ENCODE peak calls at places on chromosomes 13 and 19, in seven cellular contexts. One of them, this sample, is unnamed.

GRCh38 chr19:42143341-42144234 is 11.3 kb upstream of the POU2F2 start:
- DNase-seq in substantia nigra: no peak
- DNase-seq in uterus: no peak
- DNase-seq in AG04450: no peak
- DNase-seq in Panc1: no peak
- DNase-seq in CD8-positive, alpha-beta T cell: no peak
- DNase-seq in body of pancreas: no peak
- DNase-seq in this sample: no peak

GRCh38 chr13:89061821-89062220 is 1390.7 kb downstream of the SLITRK5 start:
- DNase-seq in substantia nigra: no peak
- DNase-seq in Panc1: no peak
- DNase-seq in AG04450: no peak
- DNase-seq in body of pancreas: no peak
- DNase-seq in uterus: no peak
- DNase-seq in CD8-positive, alpha-beta T cell: no peak
- DNase-seq in this sample: no peak

GRCh38 chr19:18063463-18063862 is 23.3 kb downstream of the IL12RB1 start:
- DNase-seq in AG04450: no peak
- DNase-seq in uterus: no peak
- DNase-seq in substantia nigra: no peak
- DNase-seq in CD8-positive, alpha-beta T cell: no peak
- DNase-seq in Panc1: no peak
- DNase-seq in body of pancreas: no peak
- DNase-seq in this sample: no peak

GRCh38 chr19:7469654-7470285 is 19.1 kb downstream of the PEX11G start:
- DNase-seq in Panc1: no peak
- DNase-seq in body of pancreas: no peak
- DNase-seq in uterus: no peak
- DNase-seq in AG04450: no peak
- DNase-seq in CD8-positive, alpha-beta T cell: no peak
- DNase-seq in substantia nigra: no peak
- DNase-seq in this sample: no peak

GRCh38 chr19:32581704-32582164 is 744 bp downstream of the PDCD5 start:
- DNase-seq in body of pancreas: no peak
- DNase-seq in Panc1: no peak
- DNase-seq in uterus: no peak
- DNase-seq in AG04450: peak
- DNase-seq in CD8-positive, alpha-beta T cell: no peak
- DNase-seq in substantia nigra: peak
- DNase-seq in this sample: peak

GRCh38 chr19:48940902-48941301 is 7.4 kb downstream of the DHDH start:
- DNase-seq in substantia nigra: no peak
- DNase-seq in CD8-positive, alpha-beta T cell: no peak
- DNase-seq in uterus: no peak
- DNase-seq in AG04450: no peak
- DNase-seq in Panc1: no peak
- DNase-seq in body of pancreas: no peak
- DNase-seq in this sample: no peak

GRCh38 chr13:46553521-46553885 is 533 bp downstream of the LRCH1 start:
- DNase-seq in body of pancreas: no peak
- DNase-seq in AG04450: no peak
- DNase-seq in Panc1: no peak
- DNase-seq in substantia nigra: peak
- DNase-seq in uterus: no peak
- DNase-seq in CD8-positive, alpha-beta T cell: no peak
- DNase-seq in this sample: no peak

GRCh38 chr13:102091231-102091630 is 310.6 kb downstream of the FGF14 start:
- DNase-seq in Panc1: no peak
- DNase-seq in CD8-positive, alpha-beta T cell: no peak
- DNase-seq in uterus: no peak
- DNase-seq in AG04450: no peak
- DNase-seq in body of pancreas: no peak
- DNase-seq in substantia nigra: no peak
- DNase-seq in this sample: no peak

GRCh38 chr13:112067871-112068305 is 939 bp downstream of the SOX1 start:
- DNase-seq in uterus: no peak
- DNase-seq in body of pancreas: no peak
- DNase-seq in CD8-positive, alpha-beta T cell: no peak
- DNase-seq in AG04450: no peak
- DNase-seq in substantia nigra: no peak
- DNase-seq in Panc1: no peak
- DNase-seq in this sample: no peak

GRCh38 chr13:95714142-95714832 is 37.3 kb downstream of the DNAJC3 start:
- DNase-seq in substantia nigra: no peak
- DNase-seq in body of pancreas: no peak
- DNase-seq in AG04450: peak
- DNase-seq in CD8-positive, alpha-beta T cell: no peak
- DNase-seq in Panc1: peak
- DNase-seq in uterus: no peak
- DNase-seq in this sample: peak

GRCh38 chr13:45615501-45616101 is at the start of gene ERICH6B:
- DNase-seq in CD8-positive, alpha-beta T cell: no peak
- DNase-seq in uterus: peak
- DNase-seq in Panc1: no peak
- DNase-seq in substantia nigra: peak
- DNase-seq in AG04450: no peak
- DNase-seq in body of pancreas: no peak
- DNase-seq in this sample: no peak

GRCh38 chr13:100958859-100959258 is 284.3 kb upstream of the TMTC4 start:
- DNase-seq in body of pancreas: no peak
- DNase-seq in uterus: no peak
- DNase-seq in substantia nigra: no peak
- DNase-seq in Panc1: no peak
- DNase-seq in AG04450: no peak
- DNase-seq in CD8-positive, alpha-beta T cell: no peak
- DNase-seq in this sample: no peak

GRCh38 chr13:50358221-50358620 is 343.0 kb downstream of the KCNRG start:
- DNase-seq in uterus: peak
- DNase-seq in body of pancreas: no peak
- DNase-seq in substantia nigra: peak
- DNase-seq in CD8-positive, alpha-beta T cell: no peak
- DNase-seq in Panc1: no peak
- DNase-seq in AG04450: no peak
- DNase-seq in this sample: no peak

GRCh38 chr19:44943801-44944249 is 1.8 kb downstream of the APOC4 start:
- DNase-seq in CD8-positive, alpha-beta T cell: no peak
- DNase-seq in Panc1: no peak
- DNase-seq in body of pancreas: no peak
- DNase-seq in AG04450: no peak
- DNase-seq in substantia nigra: peak
- DNase-seq in uterus: no peak
- DNase-seq in this sample: no peak

GRCh38 chr13:33125821-33126570 is 109.8 kb downstream of the KL start:
- DNase-seq in AG04450: peak
- DNase-seq in Panc1: peak
- DNase-seq in uterus: peak
- DNase-seq in substantia nigra: no peak
- DNase-seq in CD8-positive, alpha-beta T cell: no peak
- DNase-seq in body of pancreas: peak
- DNase-seq in this sample: peak

GRCh38 chr13:111661776-111662175 is 341.3 kb downstream of the TEX29 start:
- DNase-seq in Panc1: no peak
- DNase-seq in AG04450: no peak
- DNase-seq in CD8-positive, alpha-beta T cell: no peak
- DNase-seq in body of pancreas: no peak
- DNase-seq in substantia nigra: no peak
- DNase-seq in uterus: no peak
- DNase-seq in this sample: no peak

GRCh38 chr13:54110597-54110996 is 1082.0 kb downstream of the OLFM4 start:
- DNase-seq in uterus: no peak
- DNase-seq in body of pancreas: no peak
- DNase-seq in Panc1: no peak
- DNase-seq in substantia nigra: no peak
- DNase-seq in CD8-positive, alpha-beta T cell: no peak
- DNase-seq in AG04450: no peak
- DNase-seq in this sample: no peak

GRCh38 chr13:89465366-89465765 is 1794.2 kb downstream of the SLITRK5 start:
- DNase-seq in AG04450: no peak
- DNase-seq in uterus: no peak
- DNase-seq in CD8-positive, alpha-beta T cell: no peak
- DNase-seq in body of pancreas: no peak
- DNase-seq in substantia nigra: no peak
- DNase-seq in Panc1: no peak
- DNase-seq in this sample: peak

GRCh38 chr13:60857698-60858097 is 460.7 kb downstream of the TDRD3 start:
- DNase-seq in AG04450: no peak
- DNase-seq in body of pancreas: no peak
- DNase-seq in uterus: no peak
- DNase-seq in substantia nigra: no peak
- DNase-seq in Panc1: no peak
- DNase-seq in CD8-positive, alpha-beta T cell: no peak
- DNase-seq in this sample: no peak

DNA sequence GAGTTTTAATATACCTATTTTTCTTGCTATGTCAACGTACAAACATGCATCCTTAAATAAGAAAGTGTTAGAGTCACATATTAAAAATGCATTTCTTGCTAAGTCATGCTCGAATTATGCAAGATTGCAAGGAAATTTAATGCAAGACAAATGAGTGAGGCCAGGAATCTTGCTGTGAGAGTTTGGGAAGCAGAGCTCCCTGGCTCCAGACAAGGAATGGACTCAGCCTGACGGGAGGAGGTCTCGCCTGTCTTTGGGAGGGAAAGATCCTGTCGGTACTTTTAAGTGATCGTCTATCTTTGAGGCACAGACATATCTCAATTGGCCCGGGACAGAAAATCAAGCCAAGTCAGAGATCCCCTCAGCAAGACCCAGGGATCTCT is 39.2 kb downstream of the RFX2 start:
- DNase-seq in Panc1: no peak
- DNase-seq in CD8-positive, alpha-beta T cell: no peak
- DNase-seq in body of pancreas: no peak
- DNase-seq in AG04450: no peak
- DNase-seq in substantia nigra: no peak
- DNase-seq in uterus: no peak
- DNase-seq in this sample: no peak
- H3K27ac ChIP-seq in Panc1: no peak
- H3K27ac ChIP-seq in CD8-positive, alpha-beta T cell: no peak
- H3K27ac ChIP-seq in body of pancreas: no peak
- H3K27ac ChIP-seq in AG04450: peak
- H3K27ac ChIP-seq in substantia nigra: no peak
- H3K27ac ChIP-seq in uterus: peak
- H3K27ac ChIP-seq in this sample: no peak

GRCh38 chr13:106474906-106475305 is 60.6 kb downstream of the EFNB2 start:
- DNase-seq in uterus: no peak
- DNase-seq in body of pancreas: no peak
- DNase-seq in AG04450: no peak
- DNase-seq in Panc1: no peak
- DNase-seq in CD8-positive, alpha-beta T cell: no peak
- DNase-seq in substantia nigra: no peak
- DNase-seq in this sample: no peak

GRCh38 chr13:106468948-106469590 is 66.4 kb downstream of the EFNB2 start:
- DNase-seq in substantia nigra: no peak
- DNase-seq in AG04450: no peak
- DNase-seq in CD8-positive, alpha-beta T cell: no peak
- DNase-seq in body of pancreas: no peak
- DNase-seq in Panc1: no peak
- DNase-seq in uterus: no peak
- DNase-seq in this sample: no peak

GRCh38 chr13:106473174-106473573 is 62.3 kb downstream of the EFNB2 start:
- DNase-seq in Panc1: no peak
- DNase-seq in CD8-positive, alpha-beta T cell: no peak
- DNase-seq in AG04450: no peak
- DNase-seq in body of pancreas: no peak
- DNase-seq in uterus: no peak
- DNase-seq in substantia nigra: no peak
- DNase-seq in this sample: no peak

GRCh38 chr13:106472621-106473020 is 62.8 kb downstream of the EFNB2 start:
- DNase-seq in substantia nigra: no peak
- DNase-seq in AG04450: no peak
- DNase-seq in uterus: no peak
- DNase-seq in body of pancreas: no peak
- DNase-seq in Panc1: no peak
- DNase-seq in CD8-positive, alpha-beta T cell: no peak
- DNase-seq in this sample: peak

DNA sequence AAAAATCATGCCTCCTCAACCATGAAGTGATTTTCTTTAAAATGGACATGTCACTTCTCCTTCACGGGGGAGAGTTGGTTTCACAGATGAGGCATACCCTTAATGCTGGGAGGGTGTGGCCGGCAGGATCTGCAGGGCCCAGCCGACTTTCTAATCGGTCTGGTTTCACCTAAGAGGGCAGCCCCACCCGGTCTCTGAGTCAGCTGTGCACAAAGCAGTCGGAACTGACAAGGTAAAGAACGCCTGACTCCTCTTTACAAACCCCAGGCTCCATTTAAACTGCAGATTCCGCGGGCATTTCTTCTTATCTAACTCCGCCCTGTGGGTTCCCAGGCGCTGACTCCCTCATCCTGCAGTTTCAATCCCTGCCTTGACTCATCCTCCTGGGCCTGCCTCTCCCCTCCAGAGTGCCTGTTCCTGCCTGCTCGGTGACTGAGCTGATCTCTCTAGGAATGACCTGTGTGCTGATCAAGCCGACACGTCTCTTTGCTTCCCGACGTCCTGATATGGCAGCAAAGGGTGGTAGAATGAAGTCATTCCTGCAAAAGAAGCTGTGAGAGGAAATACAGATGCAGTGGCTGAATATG is 63.4 kb downstream of the EFNB2 start:
- DNase-seq in CD8-positive, alpha-beta T cell: no peak
- DNase-seq in substantia nigra: no peak
- DNase-seq in Panc1: peak
- DNase-seq in AG04450: peak
- DNase-seq in uterus: peak
- DNase-seq in body of pancreas: no peak
- DNase-seq in this sample: peak
- H3K27ac ChIP-seq in CD8-positive, alpha-beta T cell: no peak
- H3K27ac ChIP-seq in substantia nigra: no peak
- H3K27ac ChIP-seq in Panc1: no peak
- H3K27ac ChIP-seq in AG04450: no peak
- H3K27ac ChIP-seq in uterus: peak
- H3K27ac ChIP-seq in body of pancreas: no peak
- H3K27ac ChIP-seq in this sample: peak

DNA sequence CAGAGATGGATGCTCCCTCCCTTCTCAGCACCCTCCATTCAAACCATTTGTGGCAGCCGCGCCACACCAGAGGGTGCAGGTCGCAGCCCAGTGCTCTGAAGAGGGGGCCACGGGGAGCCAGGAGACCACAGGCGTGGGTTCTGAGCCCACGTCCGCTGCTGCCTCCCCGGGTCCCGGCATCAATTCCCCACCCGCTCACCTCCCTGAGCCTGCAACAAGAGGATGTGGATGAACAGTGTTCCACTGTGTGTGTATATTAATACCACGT is 120.1 kb upstream of the VSTM2B start:
- DNase-seq in substantia nigra: no peak
- DNase-seq in Panc1: no peak
- DNase-seq in uterus: no peak
- DNase-seq in body of pancreas: no peak
- DNase-seq in AG04450: no peak
- DNase-seq in CD8-positive, alpha-beta T cell: no peak
- DNase-seq in this sample: no peak
- H3K27ac ChIP-seq in substantia nigra: no peak
- H3K27ac ChIP-seq in Panc1: no peak
- H3K27ac ChIP-seq in uterus: peak
- H3K27ac ChIP-seq in body of pancreas: no peak
- H3K27ac ChIP-seq in AG04450: no peak
- H3K27ac ChIP-seq in CD8-positive, alpha-beta T cell: no peak
- H3K27ac ChIP-seq in this sample: no peak

DNA sequence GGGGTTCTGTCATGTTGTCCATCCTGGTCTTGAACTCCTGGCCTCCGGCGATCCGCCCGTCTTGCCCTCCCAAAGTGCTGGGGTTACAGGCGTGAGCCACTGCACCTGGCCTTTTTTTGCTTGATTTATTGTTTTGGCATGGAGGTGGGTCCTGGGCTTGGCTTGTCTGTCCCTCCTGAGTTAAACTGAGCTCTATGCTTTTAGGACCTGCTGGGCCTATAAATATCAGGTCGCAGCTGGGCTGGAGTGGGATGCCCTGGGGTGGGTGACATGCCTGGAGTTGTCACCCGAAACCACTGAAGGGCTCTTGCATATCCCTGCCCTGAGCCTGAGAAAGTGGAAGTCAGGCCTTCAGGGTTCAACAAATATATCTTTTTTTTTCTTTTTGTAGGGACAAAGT is 5.5 kb downstream of the ARRDC5 start:
- DNase-seq in CD8-positive, alpha-beta T cell: no peak
- DNase-seq in substantia nigra: no peak
- DNase-seq in uterus: no peak
- DNase-seq in Panc1: no peak
- DNase-seq in body of pancreas: no peak
- DNase-seq in AG04450: no peak
- DNase-seq in this sample: no peak
- H3K27ac ChIP-seq in CD8-positive, alpha-beta T cell: no peak
- H3K27ac ChIP-seq in substantia nigra: no peak
- H3K27ac ChIP-seq in uterus: no peak
- H3K27ac ChIP-seq in Panc1: no peak
- H3K27ac ChIP-seq in body of pancreas: no peak
- H3K27ac ChIP-seq in AG04450: no peak
- H3K27ac ChIP-seq in this sample: no peak

This sample was measured in epithelial cell of prostate.